ENCODE peak calls at places on chromosomes 6 and 20, in five cellular contexts. One of them, this sample, is unnamed.
A peak's percentile ranks its signal among the peaks of the same experiment; 100 is the strongest.

GRCh38 chr6:168968228-168968627 is 285.4 kb downstream of the THBS2 start:
- DNase-seq in head of caudate nucleus: no peak
- DNase-seq in endothelial cell: no peak
- DNase-seq in AG04449: peak; percentile 81
- DNase-seq in T-helper 2 cell: no peak
- DNase-seq in this sample: peak; percentile 91

GRCh38 chr20:39214778-39215177 is 252.6 kb downstream of the DHX35 start:
- DNase-seq in T-helper 2 cell: no peak
- DNase-seq in endothelial cell: no peak
- DNase-seq in AG04449: no peak
- DNase-seq in head of caudate nucleus: no peak
- DNase-seq in this sample: no peak

GRCh38 chr6:135183532-135184440 is 2.7 kb downstream of the MYB start:
- DNase-seq in AG04449: no peak
- DNase-seq in endothelial cell: peak; percentile 66
- DNase-seq in head of caudate nucleus: peak; percentile 41
- DNase-seq in T-helper 2 cell: peak; percentile 61
- DNase-seq in this sample: no peak

GRCh38 chr6:40425192-40425919 is 161.8 kb downstream of the LRFN2 start:
- DNase-seq in T-helper 2 cell: no peak
- DNase-seq in head of caudate nucleus: peak; percentile 8
- DNase-seq in AG04449: no peak
- DNase-seq in endothelial cell: no peak
- DNase-seq in this sample: no peak

GRCh38 chr6:47097092-47097945 is 55.2 kb upstream of the ADGRF1 start:
- DNase-seq in T-helper 2 cell: no peak
- DNase-seq in head of caudate nucleus: peak; percentile 79
- DNase-seq in endothelial cell: peak; percentile 66
- DNase-seq in AG04449: peak; percentile 42
- DNase-seq in this sample: peak; percentile 50

GRCh38 chr6:169624785-169625184 is 77.0 kb downstream of the WDR27 start:
- DNase-seq in endothelial cell: no peak
- DNase-seq in AG04449: no peak
- DNase-seq in T-helper 2 cell: no peak
- DNase-seq in head of caudate nucleus: no peak
- DNase-seq in this sample: no peak

GRCh38 chr6:44073612-44074382 is 53.5 kb downstream of the MRPL14 start:
- DNase-seq in AG04449: no peak
- DNase-seq in T-helper 2 cell: no peak
- DNase-seq in endothelial cell: no peak
- DNase-seq in head of caudate nucleus: peak; percentile 11
- DNase-seq in this sample: no peak

GRCh38 chr20:23132293-23132929 is 46.3 kb upstream of the CD93 start:
- DNase-seq in T-helper 2 cell: no peak
- DNase-seq in AG04449: no peak
- DNase-seq in endothelial cell: no peak
- DNase-seq in head of caudate nucleus: no peak
- DNase-seq in this sample: no peak

GRCh38 chr6:20411544-20411943 is 9.9 kb downstream of the E2F3 start:
- DNase-seq in T-helper 2 cell: no peak
- DNase-seq in AG04449: no peak
- DNase-seq in endothelial cell: no peak
- DNase-seq in head of caudate nucleus: no peak
- DNase-seq in this sample: no peak

GRCh38 chr20:62356143-62356947 is 10.8 kb downstream of the LAMA5 start:
- DNase-seq in AG04449: no peak
- DNase-seq in endothelial cell: no peak
- DNase-seq in head of caudate nucleus: no peak
- DNase-seq in T-helper 2 cell: no peak
- DNase-seq in this sample: no peak

GRCh38 chr6:116922853-116923548 is 46.0 kb downstream of the RFX6 start:
- DNase-seq in T-helper 2 cell: no peak
- DNase-seq in endothelial cell: no peak
- DNase-seq in AG04449: no peak
- DNase-seq in head of caudate nucleus: no peak
- DNase-seq in this sample: no peak

GRCh38 chr6:37130704-37131103 is 39.2 kb upstream of the PIM1 start:
- DNase-seq in T-helper 2 cell: no peak
- DNase-seq in AG04449: no peak
- DNase-seq in head of caudate nucleus: no peak
- DNase-seq in endothelial cell: no peak
- DNase-seq in this sample: no peak

GRCh38 chr6:127077886-127078285 is 40.6 kb upstream of the RSPO3 start:
- DNase-seq in T-helper 2 cell: no peak
- DNase-seq in AG04449: no peak
- DNase-seq in endothelial cell: no peak
- DNase-seq in head of caudate nucleus: no peak
- DNase-seq in this sample: no peak

GRCh38 chr6:109531446-109531845 is 48.4 kb upstream of the ZBTB24 start:
- DNase-seq in head of caudate nucleus: no peak
- DNase-seq in endothelial cell: no peak
- DNase-seq in AG04449: no peak
- DNase-seq in T-helper 2 cell: no peak
- DNase-seq in this sample: no peak

GRCh38 chr6:26125015-26125690 is 37.9 kb downstream of the HFE start:
- DNase-seq in AG04449: no peak
- DNase-seq in endothelial cell: no peak
- DNase-seq in T-helper 2 cell: no peak
- DNase-seq in head of caudate nucleus: no peak
- DNase-seq in this sample: no peak

GRCh38 chr6:52263709-52264320 is 19.5 kb upstream of the IL17F start:
- DNase-seq in AG04449: peak; percentile 17
- DNase-seq in T-helper 2 cell: peak; percentile 49
- DNase-seq in endothelial cell: peak; percentile 71
- DNase-seq in head of caudate nucleus: peak; percentile 75
- DNase-seq in this sample: no peak

GRCh38 chr20:45463709-45464108 is 5.8 kb upstream of the WFDC2 start:
- DNase-seq in head of caudate nucleus: no peak
- DNase-seq in AG04449: no peak
- DNase-seq in T-helper 2 cell: no peak
- DNase-seq in endothelial cell: no peak
- DNase-seq in this sample: no peak

GRCh38 chr6:133804263-133804662 is 84.7 kb upstream of the TCF21 start:
- DNase-seq in endothelial cell: peak; percentile 9
- DNase-seq in AG04449: no peak
- DNase-seq in head of caudate nucleus: no peak
- DNase-seq in T-helper 2 cell: no peak
- DNase-seq in this sample: peak; percentile 10

GRCh38 chr6:106161893-106162292 is 75.8 kb downstream of the PRDM1 start:
- DNase-seq in head of caudate nucleus: no peak
- DNase-seq in endothelial cell: no peak
- DNase-seq in AG04449: no peak
- DNase-seq in T-helper 2 cell: no peak
- DNase-seq in this sample: no peak

GRCh38 chr20:18394363-18394762 is 72.5 kb downstream of the DZANK1 start:
- DNase-seq in AG04449: no peak
- DNase-seq in head of caudate nucleus: no peak
- DNase-seq in T-helper 2 cell: no peak
- DNase-seq in endothelial cell: no peak
- DNase-seq in this sample: no peak

GRCh38 chr6:3230275-3231212 is 3.1 kb upstream of the TUBB2B start:
- DNase-seq in endothelial cell: peak; percentile 46
- DNase-seq in T-helper 2 cell: no peak
- DNase-seq in AG04449: no peak
- DNase-seq in head of caudate nucleus: peak; percentile 73
- DNase-seq in this sample: no peak

GRCh38 chr6:139882234-139882633 is 507.8 kb upstream of the CITED2 start:
- DNase-seq in T-helper 2 cell: no peak
- DNase-seq in head of caudate nucleus: no peak
- DNase-seq in endothelial cell: no peak
- DNase-seq in AG04449: no peak
- DNase-seq in this sample: no peak

GRCh38 chr6:124995131-124995530 is 32.9 kb downstream of the RNF217 start:
- DNase-seq in AG04449: no peak
- DNase-seq in endothelial cell: no peak
- DNase-seq in T-helper 2 cell: no peak
- DNase-seq in head of caudate nucleus: no peak
- DNase-seq in this sample: no peak

GRCh38 chr6:47303861-47304260 is 5.8 kb downstream of the TNFRSF21 start:
- DNase-seq in head of caudate nucleus: no peak
- DNase-seq in endothelial cell: no peak
- DNase-seq in AG04449: no peak
- DNase-seq in T-helper 2 cell: no peak
- DNase-seq in this sample: no peak

GRCh38 chr20:13671500-13672288 is 33.0 kb upstream of the TASP1 start:
- DNase-seq in head of caudate nucleus: no peak
- DNase-seq in T-helper 2 cell: no peak
- DNase-seq in AG04449: peak; percentile 12
- DNase-seq in endothelial cell: no peak
- DNase-seq in this sample: peak; percentile 11

GRCh38 chr6:147109707-147110106 is 94.5 kb upstream of the STXBP5 start:
- DNase-seq in AG04449: no peak
- DNase-seq in endothelial cell: no peak
- DNase-seq in head of caudate nucleus: no peak
- DNase-seq in T-helper 2 cell: no peak
- DNase-seq in this sample: no peak

GRCh38 chr20:50274570-50275430 is 84.2 kb downstream of the CEBPB start:
- DNase-seq in T-helper 2 cell: no peak
- DNase-seq in head of caudate nucleus: peak; percentile 55
- DNase-seq in AG04449: no peak
- DNase-seq in endothelial cell: no peak
- DNase-seq in this sample: no peak

GRCh38 chr6:108732101-108732870 is 115.9 kb upstream of the ARMC2 start:
- DNase-seq in head of caudate nucleus: no peak
- DNase-seq in T-helper 2 cell: no peak
- DNase-seq in endothelial cell: no peak
- DNase-seq in AG04449: no peak
- DNase-seq in this sample: no peak

GRCh38 chr6:92906385-92906784 is 513.0 kb downstream of the EPHA7 start:
- DNase-seq in endothelial cell: no peak
- DNase-seq in head of caudate nucleus: no peak
- DNase-seq in T-helper 2 cell: no peak
- DNase-seq in AG04449: no peak
- DNase-seq in this sample: no peak

GRCh38 chr20:44930517-44931168 is 20.8 kb downstream of the PABPC1L start:
- DNase-seq in head of caudate nucleus: no peak
- DNase-seq in AG04449: no peak
- DNase-seq in endothelial cell: no peak
- DNase-seq in T-helper 2 cell: no peak
- DNase-seq in this sample: no peak

GRCh38 chr6:16136536-16137450 is 7.9 kb downstream of the MYLIP start:
- DNase-seq in T-helper 2 cell: peak; percentile 21
- DNase-seq in head of caudate nucleus: no peak
- DNase-seq in endothelial cell: no peak
- DNase-seq in AG04449: no peak
- DNase-seq in this sample: peak; percentile 73

GRCh38 chr20:48703511-48704219 is 124.1 kb downstream of the PREX1 start:
- DNase-seq in endothelial cell: no peak
- DNase-seq in T-helper 2 cell: no peak
- DNase-seq in head of caudate nucleus: peak; percentile 34
- DNase-seq in AG04449: no peak
- DNase-seq in this sample: no peak

GRCh38 chr6:169205176-169206160 is 48.2 kb downstream of the THBS2 start:
- DNase-seq in head of caudate nucleus: no peak
- DNase-seq in T-helper 2 cell: no peak
- DNase-seq in AG04449: no peak
- DNase-seq in endothelial cell: no peak
- DNase-seq in this sample: no peak

GRCh38 chr20:17796096-17796563 is 96.4 kb downstream of the BANF2 start:
- DNase-seq in AG04449: no peak
- DNase-seq in T-helper 2 cell: no peak
- DNase-seq in head of caudate nucleus: no peak
- DNase-seq in endothelial cell: no peak
- DNase-seq in this sample: no peak

GRCh38 chr6:157158456-157158855 is 164.9 kb downstream of the TMEM242 start:
- DNase-seq in endothelial cell: no peak
- DNase-seq in T-helper 2 cell: no peak
- DNase-seq in AG04449: no peak
- DNase-seq in head of caudate nucleus: no peak
- DNase-seq in this sample: no peak

GRCh38 chr6:3379482-3380060 is 77.3 kb downstream of the SLC22A23 start:
- DNase-seq in AG04449: no peak
- DNase-seq in head of caudate nucleus: no peak
- DNase-seq in endothelial cell: no peak
- DNase-seq in T-helper 2 cell: no peak
- DNase-seq in this sample: peak; percentile 36

GRCh38 chr20:11459090-11459877 is 458.4 kb upstream of the BTBD3 start:
- DNase-seq in AG04449: no peak
- DNase-seq in endothelial cell: no peak
- DNase-seq in head of caudate nucleus: no peak
- DNase-seq in T-helper 2 cell: no peak
- DNase-seq in this sample: no peak

This sample was measured in non-pigmented ciliary epithelial cell.